ENCODE peak calls at places on chromosomes 6 and 20, in seven cellular contexts. Q is aorta, J is fibroblast of mammary gland, R is right cardiac atrium, H is SJSA1, D is A549, F is ascending aorta. C is an unnamed sample.

GRCh38 chr6:1689141-1689540 is 79.4 kb downstream of the FOXC1 start:
- DNase-seq in Q (no peak), F (no peak), D (no peak), J (no peak), R (no peak), H (no peak), C (peak)

GRCh38 chr20:57563522-57563921 is 2.6 kb downstream of the PCK1 start:
- DNase-seq in R (no peak), Q (no peak), H (no peak), F (no peak), J (no peak), D (no peak), C (no peak)

GRCh38 chr6:116971959-116972358 is 94.9 kb downstream of the RFX6 start:
- DNase-seq in J (peak), D (peak), H (peak), F (no peak), Q (no peak), R (no peak), C (no peak)

GRCh38 chr20:19185083-19185482 is 27.4 kb upstream of the SLC24A3 start:
- DNase-seq in F (no peak), R (no peak), H (no peak), D (no peak), Q (no peak), J (peak), C (no peak)

GRCh38 chr6:2949536-2950083 is 21.8 kb downstream of the SERPINB6 start:
- DNase-seq in H (no peak), Q (no peak), D (no peak), F (peak), J (no peak), R (no peak), C (no peak)

GRCh38 chr6:82641677-82642076 is 278.1 kb downstream of the TPBG start:
- DNase-seq in Q (no peak), R (no peak), F (no peak), H (no peak), D (no peak), J (no peak), C (no peak)

GRCh38 chr6:154408906-154409500 is 52.4 kb upstream of the IPCEF1 start:
- DNase-seq in H (no peak), Q (no peak), J (peak), R (no peak), D (peak), F (peak), C (no peak)

GRCh38 chr6:134835998-134836397 is 113.9 kb downstream of the ALDH8A1 start:
- DNase-seq in D (no peak), F (no peak), Q (no peak), R (no peak), J (peak), H (no peak), C (no peak)

GRCh38 chr6:13524801-13525508 is 37.6 kb upstream of the GFOD1 start:
- DNase-seq in H (no peak), R (no peak), Q (no peak), J (no peak), D (no peak), F (no peak), C (no peak)

GRCh38 chr6:113356139-113356538 is 501.0 kb upstream of the MARCKS start:
- DNase-seq in J (no peak), Q (no peak), F (no peak), R (no peak), D (peak), H (no peak), C (no peak)

GRCh38 chr6:168515376-168515775 is 74.4 kb downstream of the SMOC2 start:
- DNase-seq in D (no peak), R (no peak), F (no peak), H (no peak), Q (no peak), J (no peak), C (no peak)

GRCh38 chr20:11153819-11154218 is 480.0 kb upstream of the JAG1 start:
- DNase-seq in R (no peak), Q (no peak), F (no peak), D (peak), J (no peak), H (peak), C (no peak)

GRCh38 chr20:51760905-51761544 is 7.2 kb downstream of the ATP9A start:
- DNase-seq in R (no peak), D (peak), Q (no peak), J (peak), F (no peak), H (peak), C (no peak)

GRCh38 chr20:49695830-49696229 is 17.8 kb downstream of the B4GALT5 start:
- DNase-seq in Q (no peak), J (no peak), R (no peak), H (no peak), F (no peak), D (no peak), C (no peak)

DNA sequence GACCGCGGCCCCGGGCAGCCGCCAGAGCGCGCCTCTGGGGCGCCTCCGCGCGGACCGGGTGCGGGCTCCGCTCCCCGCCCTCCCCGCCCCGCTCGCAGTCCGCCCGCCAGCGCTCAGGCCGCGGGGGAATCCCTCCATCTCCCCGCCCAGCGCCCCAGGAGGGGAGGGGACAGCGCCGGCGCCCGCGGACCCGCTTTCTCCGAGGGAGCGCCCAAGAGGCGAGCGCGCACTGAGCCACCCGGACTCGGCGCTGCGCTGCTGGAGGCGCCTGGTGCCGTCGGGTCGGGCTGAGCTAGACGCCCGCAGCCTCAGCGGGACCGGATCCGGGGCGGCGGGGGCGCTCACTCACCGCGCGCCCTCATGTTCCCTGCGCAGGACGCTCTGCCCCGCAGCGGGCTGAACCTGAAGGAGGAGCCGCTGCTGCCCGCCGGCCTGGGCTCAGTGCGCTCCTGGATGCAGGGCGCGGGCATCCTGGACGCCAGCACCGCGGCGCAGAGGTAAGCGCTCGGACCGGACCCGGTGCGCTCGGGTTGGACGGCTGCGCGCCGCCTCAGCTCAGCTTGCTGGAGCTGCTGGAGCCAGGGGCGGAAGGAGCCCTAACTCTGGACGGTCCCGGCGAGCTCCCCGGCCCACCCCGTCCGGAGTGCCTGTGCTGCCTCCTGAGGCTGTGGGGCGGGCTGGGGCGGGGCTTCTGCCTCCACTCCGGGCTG is 861 bp downstream of the EBF4 start:
- DNase-seq in Q (peak), H (peak), D (peak), F (peak), J (no peak), R (peak), C (no peak)
- H3K4me3 ChIP-seq in Q (peak), H (peak), D (peak), F (peak), J (no peak), R (peak), C (no peak)

DNA sequence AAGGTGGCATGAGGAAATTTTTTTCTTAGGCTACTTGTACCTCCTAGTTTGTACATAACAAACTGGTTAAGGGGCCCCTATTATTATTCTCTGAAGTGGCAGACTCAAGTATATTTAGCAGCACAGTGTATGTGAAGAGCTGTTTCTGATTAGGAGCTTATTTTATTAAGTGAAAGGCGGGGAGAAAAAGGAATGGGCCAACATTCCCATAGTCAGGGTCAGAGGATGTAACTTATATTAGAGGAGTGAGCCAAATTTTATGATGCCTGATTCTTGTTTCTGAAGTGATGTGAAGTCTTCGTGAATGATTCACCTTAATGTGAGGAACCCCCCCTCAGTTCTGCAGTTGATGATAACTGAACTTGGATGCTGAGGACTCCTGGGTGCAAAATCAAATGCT is 2.8 kb downstream of the HECA start:
- DNase-seq in Q (no peak), D (no peak), R (no peak), H (no peak), F (no peak), J (peak), C (no peak)
- H3K4me3 ChIP-seq in Q (no peak), D (no peak), R (peak), H (no peak), F (peak), J (no peak), C (no peak)

GRCh38 chr6:157674061-157674460 is 149.0 kb upstream of the SNX9 start:
- DNase-seq in F (no peak), R (no peak), J (no peak), D (no peak), H (no peak), Q (no peak), C (no peak)
- H3K4me3 ChIP-seq in F (no peak), R (no peak), J (no peak), D (no peak), H (no peak), Q (no peak), C (no peak)

DNA sequence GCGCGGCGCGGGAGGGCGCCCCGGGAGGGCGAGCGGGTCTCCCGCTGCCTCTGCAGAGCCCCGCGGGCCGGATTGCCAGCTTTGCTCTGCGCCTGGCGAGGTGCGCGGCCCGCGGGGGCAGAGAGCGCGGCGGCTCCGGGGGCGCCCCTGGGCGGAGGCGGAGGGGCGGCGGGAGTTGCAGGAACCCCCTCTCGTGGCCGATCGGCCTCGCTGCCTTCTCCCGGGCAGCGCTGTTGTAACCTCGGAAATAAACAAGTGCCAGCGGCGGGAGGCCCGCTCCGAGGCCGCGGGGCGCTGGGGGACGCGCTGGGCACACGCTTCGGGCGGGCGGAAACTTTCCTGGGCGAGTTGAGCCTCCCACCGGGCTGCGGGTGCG is 1.2 kb downstream of the CDH4 start:
- DNase-seq in J (peak), Q (no peak), D (peak), F (no peak), H (no peak), R (no peak), C (no peak)
- H3K4me3 ChIP-seq in J (peak), Q (no peak), D (peak), F (peak), H (peak), R (peak), C (peak)